ENCODE peak calls at places on chromosomes 4 and X, in four cellular contexts. E is AG10803; Y is activated CD4-positive, alpha-beta T cell treated with anti-CD3 and anti-CD28 coated beads, Interleukin-2, amount 50 U/mL, for 4 hours; C is tibial artery. M is an unnamed sample.
A peak's percentile ranks its signal among the peaks of the same experiment; 100 is the strongest.

GRCh38 chr4:2051086-2051485 is 8.0 kb upstream of the NAT8L start:
- DNase-seq in Y (no peak), C (peak; percentile 3), E (no peak), M (no peak)

GRCh38 chr4:107824367-107825071 is at the start of gene SGMS2:
- DNase-seq in C (peak; percentile 91), E (peak; percentile 84), Y (peak; percentile 63), M (peak; percentile 92)

GRCh38 chr4:165364452-165365080 is 14.2 kb upstream of the CPE start:
- DNase-seq in Y (no peak), E (peak; percentile 24), C (no peak), M (no peak)

GRCh38 chrX:148499638-148500427 is 584 bp upstream of the AFF2 start:
- DNase-seq in E (no peak), C (no peak), Y (no peak), M (no peak)

GRCh38 chrX:37888010-37888409 is 40.6 kb upstream of the DYNLT3 start:
- DNase-seq in Y (no peak), E (no peak), C (no peak), M (no peak)

GRCh38 chr4:45663495-45664148 is 460.2 kb downstream of the GABRG1 start:
- DNase-seq in E (no peak), C (no peak), Y (no peak), M (no peak)

GRCh38 chr4:47167391-47167790 is 136.0 kb downstream of the GABRB1 start:
- DNase-seq in E (no peak), C (no peak), Y (no peak), M (no peak)

GRCh38 chr4:15956179-15956850 is 6.7 kb downstream of the FGFBP2 start:
- DNase-seq in Y (peak; percentile 72), E (peak; percentile 48), C (peak; percentile 83), M (peak; percentile 29)

GRCh38 chr4:101660607-101661006 is 129.9 kb upstream of the BANK1 start:
- DNase-seq in E (no peak), Y (no peak), C (no peak), M (no peak)

GRCh38 chrX:17052210-17052609 is 105.8 kb downstream of the REPS2 start:
- DNase-seq in Y (no peak), C (no peak), E (peak; percentile 35), M (no peak)

GRCh38 chr4:68773699-68774098 is 42.1 kb upstream of the UGT2B10 start:
- DNase-seq in E (no peak), Y (no peak), C (no peak), M (no peak)

GRCh38 chr4:130478406-130478805 is 1382.5 kb downstream of the C4orf33 start:
- DNase-seq in E (peak; percentile 62), Y (no peak), C (no peak), M (no peak)

GRCh38 chr4:174120446-174121142 is 162.9 kb downstream of the FBXO8 start:
- DNase-seq in E (peak; percentile 88), Y (no peak), C (peak; percentile 32), M (peak; percentile 46)

GRCh38 chr4:168124008-168124641 is 31.8 kb downstream of the ANXA10 start:
- DNase-seq in Y (no peak), E (no peak), C (no peak), M (peak; percentile 57)

GRCh38 chr4:19164334-19164733 is 1087.4 kb upstream of the SLIT2 start:
- DNase-seq in C (no peak), Y (no peak), E (no peak), M (no peak)

GRCh38 chrX:64093761-64094160 is 111.7 kb downstream of the AMER1 start:
- DNase-seq in C (no peak), E (peak; percentile 11), Y (no peak), M (no peak)

GRCh38 chr4:185741795-185742194 is 70.2 kb downstream of the SORBS2 start:
- DNase-seq in E (no peak), Y (no peak), C (no peak), M (no peak)

GRCh38 chrX:72141372-72142004 is 9.8 kb upstream of the RTL5 start:
- DNase-seq in E (no peak), C (no peak), Y (no peak), M (no peak)

GRCh38 chr4:109113511-109113910 is 188.9 kb downstream of the COL25A1 start:
- DNase-seq in C (no peak), E (peak; percentile 35), Y (no peak), M (no peak)

GRCh38 chr4:69984030-69984443 is 11.7 kb upstream of the STATH start:
- DNase-seq in C (no peak), E (no peak), Y (no peak), M (no peak)

GRCh38 chrX:83416273-83416672 is 91.8 kb upstream of the POU3F4 start:
- DNase-seq in E (no peak), Y (no peak), C (no peak), M (no peak)

GRCh38 chr4:47704693-47705325 is 133.1 kb downstream of the CORIN start:
- DNase-seq in E (peak; percentile 30), Y (no peak), C (no peak), M (no peak)

GRCh38 chr4:135319685-135320084 is 1118.1 kb upstream of the PABPC4L start:
- DNase-seq in C (no peak), E (no peak), Y (no peak), M (no peak)

GRCh38 chr4:83546796-83547195 is 10.9 kb downstream of the GPAT3 start:
- DNase-seq in C (no peak), E (peak; percentile 22), Y (no peak), M (no peak)

GRCh38 chrX:69493193-69493592 is 10.9 kb upstream of the NALF2 start:
- DNase-seq in C (no peak), E (no peak), Y (peak; percentile 22), M (no peak)

GRCh38 chr4:17561195-17561909 is 15.6 kb upstream of the LAP3 start:
- DNase-seq in Y (no peak), E (peak; percentile 84), C (no peak), M (peak; percentile 71)

GRCh38 chrX:138745215-138745614 is 33.7 kb upstream of the FGF13 start:
- DNase-seq in E (peak; percentile 53), C (no peak), Y (no peak), M (no peak)

GRCh38 chrX:17065100-17065499 is 118.6 kb downstream of the REPS2 start:
- DNase-seq in C (no peak), E (no peak), Y (no peak), M (no peak)

GRCh38 chr4:76804060-76804459 is 93.9 kb downstream of the SOWAHB start:
- DNase-seq in Y (no peak), E (peak; percentile 80), C (no peak), M (no peak)

GRCh38 chrX:21408776-21409175 is 34.6 kb downstream of the CNKSR2 start:
- DNase-seq in E (peak; percentile 29), Y (no peak), C (no peak), M (no peak)

GRCh38 chr4:183356931-183357675 is 34.9 kb upstream of the CLDN24 start:
- DNase-seq in E (no peak), C (no peak), Y (no peak), M (no peak)

GRCh38 chr4:16686195-16686594 is 212.2 kb downstream of the LDB2 start:
- DNase-seq in E (peak; percentile 97), C (no peak), Y (no peak), M (peak; percentile 88)

GRCh38 chr4:2361366-2362285 is 56.8 kb downstream of the ZFYVE28 start:
- DNase-seq in Y (no peak), E (no peak), C (no peak), M (no peak)

GRCh38 chrX:40864972-40865371 is 129.6 kb upstream of the MED14 start:
- DNase-seq in E (peak; percentile 82), Y (no peak), C (no peak), M (peak; percentile 28)

M was measured in amniotic stem cell.